ENCODE peak calls at places on chromosomes 4 and X, in four cellular contexts. T is SK-N-SH, Q is GM12878, D is K562. R is an unnamed sample.

GRCh38 chr4:61520688-61521160 is 320.6 kb downstream of the ADGRL3 start:
- DNase-seq in T (no peak), Q (no peak), D (no peak), R (no peak)

GRCh38 chr4:101864660-101865059 is 74.1 kb downstream of the BANK1 start:
- DNase-seq in T (no peak), Q (no peak), D (no peak), R (no peak)

GRCh38 chrX:121581885-121582284 is 534.5 kb downstream of the GLUD2 start:
- DNase-seq in T (no peak), Q (no peak), D (no peak), R (peak; percentile 70)

GRCh38 chr4:167028976-167029375 is 205.3 kb downstream of the SPOCK3 start:
- DNase-seq in T (no peak), Q (no peak), D (no peak), R (no peak)

GRCh38 chr4:179467890-179468289 is 2025.7 kb upstream of the AGA start:
- DNase-seq in T (no peak), Q (no peak), D (no peak), R (no peak)

GRCh38 chr4:86657910-86658309 is 63.8 kb downstream of the PTPN13 start:
- DNase-seq in T (no peak), Q (peak; percentile 11), D (no peak), R (no peak)

GRCh38 chr4:174483792-174484191 is 38.5 kb downstream of the HPGD start:
- DNase-seq in T (no peak), Q (no peak), D (no peak), R (no peak)

GRCh38 chrX:69362889-69363288 is 141.2 kb upstream of the NALF2 start:
- DNase-seq in T (peak; percentile 51), Q (no peak), D (no peak), R (no peak)

GRCh38 chr4:7422898-7423180 is 11.9 kb downstream of the PSAPL1 start:
- DNase-seq in T (peak; percentile 16), Q (no peak), D (no peak), R (no peak)

GRCh38 chr4:169270156-169270809 is 473 bp downstream of the SH3RF1 start:
- DNase-seq in T (peak; percentile 87), Q (no peak), D (peak; percentile 31), R (peak; percentile 40)

GRCh38 chrX:68930576-68931317 is 101.9 kb downstream of the EFNB1 start:
- DNase-seq in T (no peak), Q (no peak), D (no peak), R (no peak)

DNA sequence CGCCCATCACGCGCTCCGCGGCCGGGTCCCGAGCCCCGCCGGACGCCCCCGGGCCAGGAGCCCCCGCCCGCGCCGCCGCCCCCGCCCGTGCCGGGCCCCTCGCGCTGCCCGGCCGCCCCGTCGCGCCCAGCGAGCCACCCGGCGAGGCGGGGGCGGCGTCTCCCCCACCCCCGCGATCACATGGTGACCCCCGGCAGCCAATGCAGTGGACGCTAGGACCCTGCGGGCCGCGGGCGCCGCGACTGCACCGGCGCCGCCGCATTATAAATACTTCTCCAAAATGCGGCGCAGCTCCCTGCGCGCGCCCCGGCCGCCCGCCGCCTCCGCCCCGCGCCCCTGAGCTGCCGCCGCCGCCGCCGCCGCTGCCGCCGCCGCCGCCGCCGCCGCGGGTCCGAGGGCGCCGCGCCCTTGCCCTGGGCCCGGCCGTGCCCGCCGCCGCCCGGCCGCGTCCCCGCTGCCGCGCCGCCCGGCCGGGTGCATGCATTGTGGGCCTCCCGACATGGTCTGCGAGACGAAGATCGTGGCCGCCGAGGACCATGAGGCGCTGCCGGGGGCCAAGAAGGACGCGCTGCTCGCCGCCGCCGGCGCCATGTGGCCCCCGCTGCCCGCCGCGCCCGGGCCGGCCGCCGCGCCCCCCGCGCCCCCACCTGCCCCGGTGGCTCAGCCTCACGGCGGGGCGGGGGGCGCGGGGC is at the start of gene NAT8L:
- DNase-seq in T (peak; percentile 93), Q (no peak), D (peak; percentile 75), R (peak; percentile 32)
- TF ChIP-seq JUND in T (no peak), Q (no peak), D (no peak), R (no peak)

DNA sequence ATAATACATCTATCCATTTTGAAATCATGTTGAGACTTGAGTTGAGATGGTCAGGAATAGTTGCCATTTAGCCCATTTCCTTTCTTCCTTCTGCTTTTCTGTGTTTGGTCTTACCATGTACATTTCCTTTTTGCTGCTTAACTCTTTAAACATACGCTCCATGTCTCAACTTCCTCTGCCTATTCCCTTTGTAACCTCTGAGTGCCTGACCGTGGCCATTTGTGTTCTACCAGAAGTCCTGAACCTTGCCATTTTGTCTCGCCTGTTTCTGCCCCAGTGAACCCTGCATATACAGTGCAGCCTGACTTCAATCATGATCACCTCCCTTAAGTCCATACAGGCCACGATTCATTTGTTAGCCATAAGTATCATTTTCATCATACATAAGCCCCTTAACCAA is 169.0 kb downstream of the RAPGEF2 start:
- DNase-seq in T (no peak), Q (no peak), D (no peak), R (no peak)
- TF ChIP-seq JUND in T (no peak), Q (no peak), D (no peak), R (no peak)

GRCh38 chr4:57053508-57053907 is 56.7 kb downstream of the IGFBP7 start:
- DNase-seq in T (no peak), Q (no peak), D (no peak), R (no peak)

GRCh38 chr4:57051524-57051923 is 58.7 kb downstream of the IGFBP7 start:
- DNase-seq in T (no peak), Q (no peak), D (no peak), R (no peak)

GRCh38 chr4:57051100-57051499 is 59.1 kb downstream of the IGFBP7 start:
- DNase-seq in T (no peak), Q (no peak), D (no peak), R (no peak)

GRCh38 chr4:57059890-57060716 is 50.1 kb downstream of the IGFBP7 start:
- DNase-seq in T (no peak), Q (no peak), D (no peak), R (no peak)

DNA sequence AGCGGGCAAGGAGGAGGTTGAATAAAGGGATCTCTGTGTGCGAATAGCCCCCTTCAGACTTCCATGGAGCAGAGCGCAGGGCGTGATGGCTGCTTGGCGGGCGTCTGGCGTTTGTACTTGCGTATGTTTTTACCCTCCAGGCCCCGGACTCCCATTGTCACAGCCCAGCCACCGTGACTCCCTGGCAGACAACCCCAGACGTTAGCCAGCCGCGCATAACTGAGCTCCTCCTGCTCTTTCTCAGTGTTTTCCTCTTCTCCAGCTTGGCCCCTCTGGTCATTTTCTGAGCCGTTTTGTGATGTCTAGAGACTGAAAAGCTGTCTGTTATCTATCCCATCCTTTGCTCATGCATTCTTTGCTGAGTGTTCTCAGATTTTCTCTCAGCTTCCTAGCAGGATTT is 54.3 kb downstream of the IGFBP7 start:
- DNase-seq in T (peak; percentile 64), Q (no peak), D (no peak), R (no peak)
- TF ChIP-seq JUND in T (no peak), Q (no peak), D (no peak), R (no peak)

DNA sequence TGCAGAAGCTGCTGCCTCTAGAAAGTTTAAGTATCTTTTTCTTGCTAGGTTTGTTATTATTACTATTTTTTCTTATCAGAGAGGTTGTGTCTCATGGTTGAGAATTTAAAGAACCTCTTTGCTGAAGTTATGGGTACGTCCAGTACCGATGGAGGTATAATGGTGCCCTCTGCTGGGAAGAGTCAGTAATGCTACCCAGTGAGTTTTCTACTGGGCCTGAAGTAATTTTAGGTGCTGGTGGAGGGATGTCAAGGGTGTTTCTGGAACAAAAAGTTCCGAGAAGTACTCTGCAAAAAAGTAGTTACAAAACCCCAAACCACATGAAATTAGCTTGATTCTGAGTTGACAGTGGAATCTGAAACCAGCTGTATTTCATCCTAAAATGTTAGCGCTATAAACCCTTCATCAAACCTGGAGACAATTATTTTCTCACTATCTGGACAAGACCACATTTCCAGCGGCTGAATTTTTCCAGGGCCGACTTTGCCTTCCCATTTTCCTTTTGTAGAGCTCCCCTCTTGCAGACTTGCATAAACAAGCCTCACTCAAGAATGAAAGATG is 102.5 kb upstream of the MID1 start:
- DNase-seq in T (peak; percentile 65), Q (no peak), D (peak; percentile 49), R (peak; percentile 53)
- TF ChIP-seq JUND in T (no peak), Q (no peak), D (no peak), R (no peak)

DNA sequence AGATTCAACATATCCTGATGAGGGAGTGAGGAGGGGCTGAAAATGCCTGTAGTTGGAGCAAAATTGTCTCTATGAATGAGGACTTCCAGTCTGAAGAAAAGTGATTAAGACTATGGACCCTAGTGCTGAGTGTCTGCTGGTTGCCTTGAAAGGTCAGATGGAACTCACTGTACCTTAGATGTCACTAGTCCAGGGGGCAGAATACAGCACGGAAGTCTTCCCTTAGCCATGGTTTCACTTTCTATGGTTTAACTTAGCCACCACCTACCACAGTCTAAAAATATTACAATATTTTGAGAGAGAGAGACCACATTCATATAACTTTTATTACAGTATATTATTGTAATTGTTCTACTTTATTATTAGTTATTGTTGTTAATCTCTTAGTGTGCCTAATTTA is 223.1 kb downstream of the FMR1NB start:
- DNase-seq in T (no peak), Q (no peak), D (no peak), R (no peak)
- TF ChIP-seq JUND in T (no peak), Q (no peak), D (no peak), R (no peak)

GRCh38 chr4:4606321-4606720 is 64.5 kb upstream of the STX18 start:
- DNase-seq in T (no peak), Q (no peak), D (no peak), R (no peak)
- TF ChIP-seq JUND in T (no peak), Q (no peak), D (no peak), R (no peak)

DNA sequence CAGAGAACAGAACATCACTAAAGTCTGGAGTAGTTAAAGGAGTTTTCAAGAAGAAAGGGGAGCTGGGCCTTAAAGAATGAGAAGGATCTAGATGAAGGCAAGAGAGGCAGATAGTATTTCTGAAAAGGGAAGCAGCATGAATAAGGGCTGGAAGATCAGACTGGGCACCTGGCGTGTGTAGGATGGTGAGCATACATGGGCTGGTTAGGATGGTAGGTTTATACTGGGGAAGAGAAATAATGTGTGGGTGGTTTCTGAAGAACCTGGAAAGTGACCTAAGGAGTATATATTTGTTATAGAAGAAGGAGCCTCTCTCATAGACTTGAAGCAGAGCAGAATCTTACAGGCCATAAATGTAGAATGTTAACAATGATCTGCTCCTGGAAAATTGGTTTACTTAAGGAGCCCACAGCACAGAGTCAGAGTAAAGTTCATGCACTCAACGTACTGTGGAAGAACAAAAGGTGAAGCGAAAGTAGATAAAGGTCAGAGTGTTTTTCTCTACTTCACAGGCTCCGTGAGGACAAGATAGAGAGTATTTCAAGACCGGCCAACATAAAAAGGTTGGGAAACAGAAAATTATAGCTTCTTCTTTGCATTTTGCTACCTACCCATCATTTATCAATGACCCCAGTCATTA is 35.8 kb downstream of the MBNL3 start:
- DNase-seq in T (no peak), Q (no peak), D (no peak), R (no peak)
- TF ChIP-seq JUND in T (no peak), Q (no peak), D (no peak), R (no peak)

DNA sequence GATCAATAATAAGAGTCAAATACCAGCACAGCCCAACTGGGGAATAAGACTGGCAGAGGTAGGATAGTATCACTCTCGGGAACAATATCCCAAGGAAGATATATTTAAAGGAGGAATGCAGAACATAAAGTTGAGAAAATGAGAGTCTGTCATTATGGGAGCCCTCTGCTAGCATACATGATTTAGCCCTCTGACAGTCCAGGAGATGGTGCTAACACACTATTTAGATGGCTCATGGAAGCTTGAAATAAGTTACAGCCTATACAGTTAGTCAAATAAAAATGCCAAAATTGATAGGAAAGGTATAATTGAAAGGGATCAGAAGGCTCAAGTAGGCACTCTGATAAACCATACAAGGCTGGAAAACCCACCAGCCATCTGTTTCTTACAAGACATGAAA is 201.0 kb upstream of the NEIL3 start:
- DNase-seq in T (no peak), Q (no peak), D (no peak), R (peak; percentile 31)
- TF ChIP-seq JUND in T (no peak), Q (no peak), D (no peak), R (no peak)